ENCODE peak calls at places on chromosomes 13 and 19, in four cellular contexts. N is cortex of kidney; U is effector memory CD4-positive, alpha-beta T cell; Z is cerebellar cortex. X is an unnamed sample.

GRCh38 chr19:1785310-1785709 is 26.8 kb downstream of the ATP8B3 start:
- DNase-seq in N (no peak), U (no peak), Z (no peak), X (no peak)

GRCh38 chr13:29105779-29106178 is 285.6 kb downstream of the MTUS2 start:
- DNase-seq in N (no peak), U (no peak), Z (no peak), X (no peak)

GRCh38 chr19:46299004-46299509 is 2.2 kb downstream of the HIF3A start:
- DNase-seq in N (no peak), U (no peak), Z (peak; percentile 16), X (peak; percentile 58)

GRCh38 chr13:51311271-51311670 is 28.2 kb upstream of the SERPINE3 start:
- DNase-seq in N (no peak), U (no peak), Z (no peak), X (no peak)

GRCh38 chr19:15161028-15161984 is 39.5 kb downstream of the NOTCH3 start:
- DNase-seq in N (no peak), U (no peak), Z (no peak), X (no peak)

GRCh38 chr19:42850981-42851717 is 28.4 kb downstream of the PSG1 start:
- DNase-seq in N (no peak), U (no peak), Z (peak; percentile 88), X (peak; percentile 8)

GRCh38 chr13:23865898-23866297 is 23.3 kb downstream of the MIPEP start:
- DNase-seq in N (no peak), U (no peak), Z (no peak), X (no peak)

GRCh38 chr13:29605860-29606526 is 10.5 kb upstream of the SLC7A1 start:
- DNase-seq in N (no peak), U (no peak), Z (no peak), X (no peak)

GRCh38 chr13:43116242-43116641 is 92.9 kb downstream of the DNAJC15 start:
- DNase-seq in N (no peak), U (no peak), Z (no peak), X (no peak)

GRCh38 chr19:49749771-49750170 is 13.3 kb downstream of the TSKS start:
- DNase-seq in N (no peak), U (no peak), Z (no peak), X (no peak)

GRCh38 chr13:96958286-96958891 is 35.9 kb downstream of the OXGR1 start:
- DNase-seq in N (no peak), U (no peak), Z (peak; percentile 27), X (peak; percentile 1)

GRCh38 chr13:40644838-40645620 is 21.4 kb downstream of the FOXO1 start:
- DNase-seq in N (no peak), U (no peak), Z (no peak), X (no peak)